ENCODE peak calls at places on chromosome 15, in seven cellular contexts. L is body of pancreas; F is effector memory CD4-positive, alpha-beta T cell; M is BE2C; C is aorta; H is spleen; O is CD8-positive, alpha-beta memory T cell. K is an unnamed sample.

GRCh38 chr15:63483521-63484371 is 20.6 kb upstream of the USP3 start:
- DNase-seq in L (no peak), F (no peak), M (no peak), C (no peak), H (no peak), O (no peak), K (no peak)

GRCh38 chr15:59996498-59997041 is 7.5 kb upstream of the FOXB1 start:
- DNase-seq in L (no peak), F (no peak), M (no peak), C (no peak), H (no peak), O (no peak), K (no peak)

GRCh38 chr15:66638377-66638776 is 63.7 kb upstream of the SMAD6 start:
- DNase-seq in L (no peak), F (no peak), M (no peak), C (no peak), H (no peak), O (no peak), K (no peak)

GRCh38 chr15:26983822-26984221 is 12.8 kb downstream of the GABRG3 start:
- DNase-seq in L (no peak), F (no peak), M (peak; percentile 53), C (no peak), H (no peak), O (no peak), K (no peak)

GRCh38 chr15:31080618-31081017 is 20.9 kb downstream of the TRPM1 start:
- DNase-seq in L (peak; percentile 46), F (peak; percentile 1), M (peak; percentile 93), C (peak; percentile 75), H (no peak), O (no peak), K (no peak)

GRCh38 chr15:91424001-91424400 is 323.9 kb downstream of the SV2B start:
- DNase-seq in L (no peak), F (no peak), M (no peak), C (no peak), H (no peak), O (no peak), K (no peak)

GRCh38 chr15:101615414-101615985 is 36.7 kb downstream of the TM2D3 start:
- DNase-seq in L (peak; percentile 37), F (no peak), M (no peak), C (no peak), H (no peak), O (no peak), K (no peak)

GRCh38 chr15:64686130-64686735 is 89.2 kb downstream of the RBPMS2 start:
- DNase-seq in L (peak; percentile 53), F (peak; percentile 8), M (peak; percentile 46), C (no peak), H (peak; percentile 55), O (peak; percentile 7), K (no peak)

GRCh38 chr15:70301396-70301795 is 203.7 kb upstream of the TLE3 start:
- DNase-seq in L (no peak), F (no peak), M (no peak), C (no peak), H (no peak), O (no peak), K (no peak)

GRCh38 chr15:42152196-42152920 is 4.1 kb downstream of the PLA2G4F start:
- DNase-seq in L (no peak), F (no peak), M (no peak), C (no peak), H (peak; percentile 64), O (no peak), K (no peak)

GRCh38 chr15:84955089-84955848 is 26.4 kb upstream of the PDE8A start:
- DNase-seq in L (peak; percentile 82), F (peak; percentile 36), M (peak; percentile 76), C (peak; percentile 88), H (peak; percentile 79), O (peak; percentile 21), K (no peak)

GRCh38 chr15:52528465-52529288 is at the start of gene MYO5A:
- DNase-seq in L (peak; percentile 74), F (peak; percentile 70), M (peak; percentile 79), C (peak; percentile 89), H (peak; percentile 96), O (peak; percentile 74), K (no peak)

GRCh38 chr15:66907826-66908502 is 157.4 kb upstream of the SMAD3 start:
- DNase-seq in L (peak; percentile 69), F (no peak), M (no peak), C (peak; percentile 80), H (peak; percentile 82), O (no peak), K (no peak)

GRCh38 chr15:29708519-29708918 is 113.7 kb downstream of the TJP1 start:
- DNase-seq in L (no peak), F (no peak), M (no peak), C (no peak), H (no peak), O (no peak), K (no peak)

GRCh38 chr15:78360426-78360825 is 20.3 kb downstream of the CRABP1 start:
- DNase-seq in L (no peak), F (no peak), M (peak; percentile 45), C (no peak), H (no peak), O (no peak), K (no peak)

GRCh38 chr15:40953713-40954074 is 423 bp downstream of the CHAC1 start:
- DNase-seq in L (no peak), F (no peak), M (no peak), C (no peak), H (peak; percentile 74), O (no peak), K (no peak)

GRCh38 chr15:77575203-77575934 is 57.3 kb downstream of the LINGO1 start:
- DNase-seq in L (no peak), F (no peak), M (no peak), C (no peak), H (no peak), O (no peak), K (no peak)

GRCh38 chr15:88246666-88247446 is 9.7 kb downstream of the NTRK3 start:
- DNase-seq in L (peak; percentile 71), F (peak; percentile 48), M (peak; percentile 80), C (peak; percentile 94), H (peak; percentile 93), O (peak; percentile 47), K (no peak)

GRCh38 chr15:40789119-40789518 is 17.8 kb upstream of the ZFYVE19 start:
- DNase-seq in L (no peak), F (no peak), M (no peak), C (peak; percentile 48), H (no peak), O (no peak), K (no peak)

GRCh38 chr15:33636234-33636633 is 325.5 kb downstream of the RYR3 start:
- DNase-seq in L (no peak), F (no peak), M (no peak), C (no peak), H (no peak), O (no peak), K (no peak)

GRCh38 chr15:57476533-57476975 is 100.2 kb downstream of the CGNL1 start:
- DNase-seq in L (no peak), F (no peak), M (no peak), C (no peak), H (no peak), O (no peak), K (no peak)

GRCh38 chr15:35436422-35436821 is 109.5 kb downstream of the DPH6 start:
- DNase-seq in L (no peak), F (no peak), M (no peak), C (no peak), H (no peak), O (no peak), K (no peak)

GRCh38 chr15:52789601-52790165 is 453 bp downstream of the ONECUT1 start:
- DNase-seq in L (peak; percentile 64), F (no peak), M (no peak), C (peak; percentile 75), H (no peak), O (no peak), K (no peak)

GRCh38 chr15:39587291-39587909 is 6.5 kb downstream of the THBS1 start:
- DNase-seq in L (no peak), F (no peak), M (no peak), C (no peak), H (no peak), O (no peak), K (no peak)

GRCh38 chr15:40762919-40763800 is 708 bp upstream of the GCHFR start:
- DNase-seq in L (peak; percentile 84), F (peak; percentile 48), M (peak; percentile 78), C (peak; percentile 93), H (peak; percentile 83), O (peak; percentile 42), K (no peak)

GRCh38 chr15:92818658-92819311 is 81.3 kb upstream of the CHD2 start:
- DNase-seq in L (no peak), F (no peak), M (peak; percentile 30), C (no peak), H (no peak), O (no peak), K (no peak)

GRCh38 chr15:83064859-83065258 is 2.2 kb downstream of the BTBD1 start:
- DNase-seq in L (no peak), F (no peak), M (no peak), C (no peak), H (no peak), O (no peak), K (no peak)
- H3K4me3 ChIP-seq in L (no peak overlapping the region), F (peak overlapping the region; percentile 92), M (peak overlapping the region; percentile 100), C (no peak overlapping the region), H (peak overlapping the region; percentile 99), O (peak overlapping the region; percentile 78), K (peak overlapping the region; percentile 97)

GRCh38 chr15:74202461-74203401 is at the start of gene STRA6:
- DNase-seq in L (no peak), F (no peak), M (peak; percentile 96), C (no peak), H (no peak), O (no peak), K (peak; percentile 33)
- H3K4me3 ChIP-seq in L (no peak within 1 kb of the TSS), F (no peak within 1 kb of the TSS), M (peak within 1 kb of the TSS; percentile 81), C (no peak within 1 kb of the TSS), H (no peak within 1 kb of the TSS), O (no peak within 1 kb of the TSS), K (no peak within 1 kb of the TSS)

DNA sequence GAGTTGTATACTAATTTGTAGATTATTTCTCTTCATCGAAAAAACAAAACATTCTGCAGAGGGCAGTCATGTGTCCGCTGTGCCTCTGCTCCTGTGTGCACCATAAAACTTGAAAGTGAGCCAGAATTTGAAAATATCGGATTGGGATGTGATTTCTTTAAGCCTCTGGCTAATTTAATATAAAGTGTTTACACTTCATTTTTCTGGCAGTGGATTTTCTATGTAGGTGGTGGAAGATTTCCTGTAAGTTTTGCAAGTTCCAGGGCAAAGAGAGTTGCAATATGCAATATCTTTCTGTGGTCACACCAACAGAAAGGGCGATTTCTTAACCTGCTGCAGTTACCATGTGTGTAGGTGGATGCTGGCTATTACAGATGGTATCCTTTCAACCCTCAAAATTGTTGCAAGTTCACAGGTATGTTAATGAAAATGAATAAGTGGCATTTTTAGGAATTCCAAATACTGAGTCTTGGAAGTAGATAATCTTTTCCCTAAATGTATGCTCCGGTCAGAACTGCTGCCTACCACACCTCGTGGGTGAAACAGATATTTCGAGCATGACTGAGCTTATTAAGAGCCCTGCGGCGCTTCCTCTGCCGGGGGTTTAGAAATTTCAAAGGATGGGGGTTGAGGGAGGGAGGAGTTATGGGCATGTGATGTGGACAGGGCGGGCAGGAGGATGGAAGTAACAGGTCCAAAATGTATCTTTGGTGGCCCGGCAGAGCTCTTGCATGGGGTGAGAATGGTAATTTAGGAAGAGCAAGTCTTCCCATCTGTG is 134.0 kb downstream of the PGPEP1L start:
- DNase-seq in L (no peak), F (no peak), M (peak; percentile 72), C (peak; percentile 79), H (peak; percentile 79), O (no peak), K (no peak)
- H3K4me3 ChIP-seq in L (no peak overlapping the region), F (no peak overlapping the region), M (peak overlapping the region; percentile 52), C (no peak overlapping the region), H (no peak overlapping the region), O (no peak overlapping the region), K (no peak overlapping the region)

GRCh38 chr15:89577776-89578115 is 2.5 kb downstream of the TICRR start:
- DNase-seq in L (no peak), F (no peak), M (no peak), C (no peak), H (no peak), O (no peak), K (no peak)
- H3K4me3 ChIP-seq in L (no peak overlapping the region), F (no peak overlapping the region), M (peak overlapping the region; percentile 92), C (no peak overlapping the region), H (no peak overlapping the region), O (no peak overlapping the region), K (peak overlapping the region; percentile 25)

K was measured in skeletal muscle cell.